ENCODE peak calls at places on chromosomes 1 and 21, in ten cellular contexts. H is EH; V is fibroblast of pulmonary artery; T is activated T-cell treated with anti-CD3 and anti-CD28 coated beads, Interleukin-2, amount 50 U/mL, for 72 hours; Z is HEK293T; G is HuH-7.5; N is stimulated activated CD4-positive, alpha-beta T cell treated with anti-CD3 and anti-CD28 coated beads, Interleukin-4, amount 100 ng/mL, for 48 hours; S is fibroblast of lung; E is HS-27A; M is CD4-positive, alpha-beta memory T cell. Q is an unnamed sample.

GRCh38 chr1:182069028-182069466 is 7.5 kb upstream of the ZNF648 start:
- DNase-seq in H (peak; percentile 38), V (peak; percentile 15), T (peak; percentile 47), Z (peak; percentile 92), G (peak; percentile 73), N (no peak), S (no peak), E (no peak), M (no peak), Q (peak; percentile 24)

GRCh38 chr1:208204779-208205178 is 39.4 kb downstream of the PLXNA2 start:
- DNase-seq in H (no peak), V (no peak), T (no peak), Z (no peak), G (no peak), N (no peak), S (no peak), E (no peak), M (no peak), Q (no peak)

GRCh38 chr1:219312967-219313366 is 139.3 kb downstream of the LYPLAL1 start:
- DNase-seq in H (peak; percentile 91), V (peak; percentile 74), T (no peak), Z (no peak), G (no peak), N (no peak), S (peak; percentile 95), E (no peak), M (no peak), Q (no peak)

GRCh38 chr1:180507826-180508724 is 5.7 kb upstream of the ACBD6 start:
- DNase-seq in H (peak; percentile 88), V (peak; percentile 47), T (no peak), Z (no peak), G (no peak), N (no peak), S (peak; percentile 77), E (no peak), M (peak; percentile 22), Q (no peak)

GRCh38 chr21:41506526-41507520 is 1.1 kb downstream of the TMPRSS2 start:
- DNase-seq in H (no peak), V (no peak), T (no peak), Z (no peak), G (no peak), N (no peak), S (peak; percentile 3), E (no peak), M (no peak), Q (no peak)

GRCh38 chr1:81126989-81127571 is 673.7 kb upstream of the ADGRL2 start:
- DNase-seq in H (peak; percentile 34), V (no peak), T (no peak), Z (peak; percentile 58), G (no peak), N (no peak), S (peak; percentile 31), E (no peak), M (no peak), Q (no peak)

GRCh38 chr1:154788241-154788870 is 81.7 kb downstream of the KCNN3 start:
- DNase-seq in H (no peak), V (no peak), T (no peak), Z (no peak), G (no peak), N (no peak), S (no peak), E (no peak), M (no peak), Q (no peak)

GRCh38 chr1:167455786-167456446 is 62.4 kb downstream of the CD247 start:
- DNase-seq in H (peak; percentile 24), V (peak; percentile 8), T (peak; percentile 78), Z (peak; percentile 41), G (no peak), N (no peak), S (peak; percentile 4), E (no peak), M (peak; percentile 60), Q (no peak)

GRCh38 chr1:84347547-84348239 is 46.2 kb downstream of the SAMD13 start:
- DNase-seq in H (peak; percentile 64), V (peak; percentile 45), T (no peak), Z (no peak), G (no peak), N (no peak), S (peak; percentile 58), E (no peak), M (no peak), Q (no peak)

GRCh38 chr1:192343304-192343703 is 26.5 kb downstream of the RGS21 start:
- DNase-seq in H (no peak), V (no peak), T (no peak), Z (no peak), G (no peak), N (no peak), S (no peak), E (no peak), M (no peak), Q (no peak)

GRCh38 chr1:177983087-177983823 is 13.4 kb upstream of the SEC16B start:
- DNase-seq in H (no peak), V (no peak), T (no peak), Z (no peak), G (no peak), N (no peak), S (no peak), E (no peak), M (no peak), Q (no peak)

GRCh38 chr21:28142692-28143091 is 850.0 kb downstream of the LTN1 start:
- DNase-seq in H (peak; percentile 87), V (peak; percentile 59), T (no peak), Z (no peak), G (no peak), N (no peak), S (peak; percentile 70), E (peak; percentile 29), M (no peak), Q (no peak)

GRCh38 chr1:6724517-6725141 is 23.0 kb upstream of the DNAJC11 start:
- DNase-seq in H (peak; percentile 94), V (peak; percentile 93), T (no peak), Z (no peak), G (peak; percentile 38), N (no peak), S (peak; percentile 89), E (peak; percentile 93), M (no peak), Q (no peak)

GRCh38 chr1:53138991-53139884 is 3.2 kb downstream of the SLC1A7 start:
- DNase-seq in H (peak; percentile 49), V (no peak), T (no peak), Z (no peak), G (no peak), N (no peak), S (no peak), E (no peak), M (no peak), Q (no peak)

GRCh38 chr1:246930830-246931548 is 759 bp downstream of the AHCTF1 start:
- DNase-seq in H (peak; percentile 67), V (peak; percentile 52), T (peak; percentile 69), Z (peak; percentile 13), G (peak; percentile 44), N (peak; percentile 34), S (peak; percentile 69), E (peak; percentile 15), M (peak; percentile 59), Q (peak; percentile 52)

Q was measured in effector memory CD8-positive, alpha-beta T cell.